ENCODE peak calls at places on chromosomes 3 and 15, in five cellular contexts. F, E, V, A and R are unnamed samples.
A peak's percentile ranks its signal among the peaks of the same experiment; 100 is the strongest.

GRCh38 chr3:128095222-128095703 is 28.3 kb downstream of the RUVBL1 start:
- DNase-seq in F (peak; percentile 86), E (peak; percentile 76), V (peak; percentile 78), A (peak; percentile 81), R (peak; percentile 64)

GRCh38 chr3:130395916-130396315 is 50.4 kb downstream of the COL6A5 start:
- DNase-seq in F (peak; percentile 41), E (no peak), V (no peak), A (no peak), R (no peak)

GRCh38 chr15:48925714-48926223 is 38.0 kb downstream of the SHC4 start:
- DNase-seq in F (peak; percentile 94), E (no peak), V (no peak), A (no peak), R (peak; percentile 70)

GRCh38 chr3:73365756-73366397 is 258.9 kb downstream of the PDZRN3 start:
- DNase-seq in F (peak; percentile 10), E (no peak), V (no peak), A (peak; percentile 72), R (peak; percentile 39)

GRCh38 chr3:5126586-5126985 is 4.5 kb downstream of the ARL8B start:
- DNase-seq in F (peak; percentile 7), E (no peak), V (no peak), A (no peak), R (no peak)

GRCh38 chr3:43783987-43784639 is 93.4 kb downstream of the ABHD5 start:
- DNase-seq in F (no peak), E (no peak), V (no peak), A (no peak), R (no peak)

GRCh38 chr3:125043599-125044151 is 12.1 kb downstream of the HEG1 start:
- DNase-seq in F (no peak), E (no peak), V (no peak), A (peak; percentile 60), R (no peak)

GRCh38 chr15:43509002-43509922 is 8.1 kb upstream of the MAP1A start:
- DNase-seq in F (peak; percentile 16), E (no peak), V (no peak), A (no peak), R (no peak)

GRCh38 chr15:100923902-100924301 is 4.7 kb downstream of the LRRK1 start:
- DNase-seq in F (no peak), E (peak; percentile 26), V (no peak), A (no peak), R (no peak)

GRCh38 chr15:96554541-96554940 is 224.0 kb downstream of the NR2F2 start:
- DNase-seq in F (no peak), E (no peak), V (no peak), A (no peak), R (no peak)

GRCh38 chr3:182116386-182116785 is 404.7 kb downstream of the SOX2 start:
- DNase-seq in F (no peak), E (no peak), V (no peak), A (no peak), R (no peak)

GRCh38 chr15:83312046-83312445 is 27.6 kb upstream of the BNC1 start:
- DNase-seq in F (peak; percentile 55), E (no peak), V (no peak), A (no peak), R (no peak)

GRCh38 chr3:38343797-38344594 is 2.6 kb upstream of the XYLB start:
- DNase-seq in F (no peak), E (no peak), V (no peak), A (no peak), R (no peak)

GRCh38 chr3:55647675-55648074 is 160.6 kb upstream of the WNT5A start:
- DNase-seq in F (no peak), E (no peak), V (no peak), A (no peak), R (no peak)

GRCh38 chr3:159025733-159026132 is 223.9 kb downstream of the MFSD1 start:
- DNase-seq in F (no peak), E (no peak), V (no peak), A (no peak), R (no peak)

GRCh38 chr3:8052599-8053185 is 448.9 kb upstream of the LMCD1 start:
- DNase-seq in F (no peak), E (no peak), V (no peak), A (peak; percentile 24), R (no peak)

GRCh38 chr15:74742422-74742821 is 6.2 kb upstream of the CYP1A2 start:
- DNase-seq in F (no peak), E (no peak), V (no peak), A (no peak), R (no peak)

GRCh38 chr3:194204036-194204792 is 68.3 kb downstream of the HES1 start:
- DNase-seq in F (no peak), E (peak; percentile 66), V (peak; percentile 29), A (no peak), R (no peak)

GRCh38 chr15:74291101-74292071 is 55.3 kb downstream of the CCDC33 start:
- DNase-seq in F (peak; percentile 69), E (peak; percentile 95), V (peak; percentile 67), A (peak; percentile 82), R (peak; percentile 25)

GRCh38 chr3:156151824-156152428 is 31.5 kb downstream of the KCNAB1 start:
- DNase-seq in F (peak; percentile 66), E (peak; percentile 81), V (peak; percentile 54), A (peak; percentile 64), R (peak; percentile 49)

GRCh38 chr3:117118604-117119003 is 409.0 kb downstream of the TUSC7 start:
- DNase-seq in F (peak; percentile 52), E (no peak), V (no peak), A (no peak), R (no peak)

GRCh38 chr15:57160823-57161560 is 215.3 kb upstream of the CGNL1 start:
- DNase-seq in F (peak; percentile 87), E (no peak), V (no peak), A (no peak), R (no peak)

GRCh38 chr15:25185156-25185710 is 230.4 kb downstream of the SNRPN start:
- DNase-seq in F (no peak), E (no peak), V (no peak), A (peak; percentile 3), R (no peak)

GRCh38 chr3:107410606-107411005 is 33.4 kb downstream of the CCDC54 start:
- DNase-seq in F (no peak), E (no peak), V (no peak), A (no peak), R (no peak)

GRCh38 chr3:15797600-15798303 is at the start of gene ANKRD28:
- DNase-seq in F (peak; percentile 95), E (peak; percentile 49), V (no peak), A (no peak), R (peak; percentile 89)

GRCh38 chr3:143314291-143315093 is 194.9 kb downstream of the CHST2 start:
- DNase-seq in F (peak; percentile 5), E (no peak), V (no peak), A (no peak), R (peak; percentile 44)

GRCh38 chr15:33932734-33933133 is 35.6 kb upstream of the CHRM5 start:
- DNase-seq in F (no peak), E (no peak), V (no peak), A (no peak), R (no peak)

GRCh38 chr3:109772520-109772919 is 435.2 kb upstream of the DPPA4 start:
- DNase-seq in F (no peak), E (no peak), V (no peak), A (no peak), R (no peak)

GRCh38 chr3:23999012-23999641 is 54.0 kb downstream of the NR1D2 start:
- DNase-seq in F (peak; percentile 67), E (peak; percentile 76), V (peak; percentile 64), A (peak; percentile 67), R (peak; percentile 64)

GRCh38 chr3:72738752-72739520 is 109.3 kb downstream of the SHQ1 start:
- DNase-seq in F (peak; percentile 30), E (peak; percentile 89), V (peak; percentile 71), A (peak; percentile 26), R (no peak)

GRCh38 chr15:98850991-98851776 is 156.4 kb downstream of the PGPEP1L start:
- DNase-seq in F (peak; percentile 63), E (peak; percentile 82), V (peak; percentile 57), A (peak; percentile 74), R (no peak)

GRCh38 chr3:4166540-4166939 is 136.6 kb upstream of the SETMAR start:
- DNase-seq in F (no peak), E (no peak), V (no peak), A (no peak), R (no peak)

GRCh38 chr15:43230640-43231115 is 9.9 kb upstream of the EPB42 start:
- DNase-seq in F (peak; percentile 57), E (no peak), V (no peak), A (no peak), R (no peak)

GRCh38 chr3:196976891-196977420 is 8.3 kb upstream of the PIGZ start:
- DNase-seq in F (no peak), E (no peak), V (no peak), A (no peak), R (no peak)

GRCh38 chr3:141421639-141422319 is 53.5 kb downstream of the ZBTB38 start:
- DNase-seq in F (peak; percentile 88), E (no peak), V (no peak), A (no peak), R (no peak)